ENCODE peak calls at places on chromosomes 13 and 19, in seven cellular contexts. W is transverse colon; E is SJSA1; B is cardiac muscle cell; D is lung; K is CD4-positive, CD25-positive, alpha-beta regulatory T cell; R is Caco-2. P is an unnamed sample.
A peak's percentile ranks its signal among the peaks of the same experiment; 100 is the strongest.

GRCh38 chr13:101493541-101493940 is 41.1 kb downstream of the ITGBL1 start:
- DNase-seq in W (no peak), E (no peak), B (no peak), D (no peak), K (no peak), R (no peak), P (no peak)

GRCh38 chr19:40163541-40164129 is 27.6 kb upstream of the MAP3K10 start:
- DNase-seq in W (no peak), E (no peak), B (no peak), D (no peak), K (peak; percentile 21), R (no peak), P (no peak)

GRCh38 chr13:91722267-91722884 is 324.0 kb downstream of the GPC5 start:
- DNase-seq in W (no peak), E (no peak), B (peak; percentile 59), D (no peak), K (peak; percentile 2), R (peak; percentile 21), P (no peak)

GRCh38 chr19:48770734-48771472 is 15.6 kb downstream of the FGF21 start:
- DNase-seq in W (no peak), E (no peak), B (no peak), D (no peak), K (no peak), R (no peak), P (no peak)

GRCh38 chr19:51783373-51783772 is 11.6 kb upstream of the FPR3 start:
- DNase-seq in W (no peak), E (no peak), B (no peak), D (no peak), K (no peak), R (peak; percentile 7), P (no peak)

GRCh38 chr19:19105365-19106060 is 32.8 kb downstream of the TMEM161A start:
- DNase-seq in W (peak; percentile 69), E (no peak), B (peak; percentile 86), D (no peak), K (no peak), R (peak; percentile 68), P (peak; percentile 76)

GRCh38 chr13:43665388-43665787 is 121.4 kb downstream of the ENOX1 start:
- DNase-seq in W (no peak), E (no peak), B (no peak), D (no peak), K (no peak), R (no peak), P (no peak)

GRCh38 chr13:55394470-55394869 is 1746.2 kb upstream of the PRR20A start:
- DNase-seq in W (no peak), E (no peak), B (no peak), D (no peak), K (no peak), R (no peak), P (no peak)

GRCh38 chr13:50999641-51000040 is 90.0 kb downstream of the RNASEH2B start:
- DNase-seq in W (no peak), E (no peak), B (no peak), D (no peak), K (no peak), R (no peak), P (no peak)

GRCh38 chr13:94706854-94707399 is 5.4 kb downstream of the SOX21 start:
- DNase-seq in W (no peak), E (no peak), B (no peak), D (no peak), K (no peak), R (no peak), P (no peak)

GRCh38 chr19:843180-843835 is 2.5 kb downstream of the PRTN3 start:
- DNase-seq in W (no peak), E (no peak), B (peak; percentile 71), D (no peak), K (no peak), R (peak; percentile 54), P (no peak)

GRCh38 chr19:38977445-38978314 is 2.1 kb upstream of the FBXO17 start:
- DNase-seq in W (no peak), E (no peak), B (no peak), D (no peak), K (no peak), R (no peak), P (no peak)

GRCh38 chr19:41545547-41545946 is 30.4 kb upstream of the CEACAM21 start:
- DNase-seq in W (no peak), E (no peak), B (no peak), D (no peak), K (no peak), R (no peak), P (no peak)

GRCh38 chr19:16541526-16542044 is 652 bp downstream of the CHERP start:
- DNase-seq in W (no peak), E (peak; percentile 42), B (peak; percentile 50), D (no peak), K (no peak), R (peak; percentile 13), P (no peak)

GRCh38 chr19:7200739-7201138 is 93.5 kb downstream of the INSR start:
- DNase-seq in W (no peak), E (no peak), B (no peak), D (no peak), K (no peak), R (no peak), P (no peak)

GRCh38 chr13:27293873-27294515 is 23.4 kb downstream of the RASL11A start:
- DNase-seq in W (no peak), E (no peak), B (no peak), D (no peak), K (no peak), R (no peak), P (no peak)

GRCh38 chr19:18387395-18387794 is 1.4 kb downstream of the GDF15 start:
- DNase-seq in W (no peak), E (no peak), B (no peak), D (no peak), K (no peak), R (no peak), P (no peak)

GRCh38 chr19:9406798-9407352 is 28.5 kb downstream of the ZNF266 start:
- DNase-seq in W (peak; percentile 26), E (peak; percentile 45), B (no peak), D (peak; percentile 56), K (peak; percentile 10), R (no peak), P (peak; percentile 69)

GRCh38 chr13:94559201-94559795 is 36.7 kb downstream of the TGDS start:
- DNase-seq in W (no peak), E (no peak), B (no peak), D (no peak), K (peak; percentile 53), R (no peak), P (no peak)

GRCh38 chr13:87677334-87678234 is 6.4 kb downstream of the SLITRK5 start:
- DNase-seq in W (peak; percentile 14), E (no peak), B (peak; percentile 50), D (no peak), K (no peak), R (no peak), P (peak; percentile 32)
- H3K4me1 ChIP-seq in W (peaks cover 25% of the 10 kb centered on the region), E (no peaks in the 10 kb centered on the region), B (peaks cover 3% of the 10 kb centered on the region), D (no peaks in the 10 kb centered on the region), K (no peaks in the 10 kb centered on the region), R (no peaks in the 10 kb centered on the region), P (peaks cover 12% of the 10 kb centered on the region)

GRCh38 chr13:110563463-110563774 is 1.9 kb upstream of the RAB20 start:
- DNase-seq in W (no peak), E (no peak), B (no peak), D (no peak), K (no peak), R (no peak), P (no peak)

GRCh38 chr13:110560606-110561334 is 752 bp downstream of the RAB20 start:
- DNase-seq in W (peak; percentile 38), E (no peak), B (peak; percentile 69), D (peak; percentile 47), K (no peak), R (no peak), P (peak; percentile 67)

GRCh38 chr13:110562696-110563462 is 1.4 kb upstream of the RAB20 start:
- DNase-seq in W (no peak), E (no peak), B (no peak), D (no peak), K (no peak), R (no peak), P (peak; percentile 58)

GRCh38 chr13:110559986-110560385 is 1.5 kb downstream of the RAB20 start:
- DNase-seq in W (no peak), E (no peak), B (no peak), D (no peak), K (no peak), R (no peak), P (no peak)

GRCh38 chr13:110561335-110562033 is at the start of gene RAB20:
- DNase-seq in W (peak; percentile 92), E (peak; percentile 99), B (peak; percentile 88), D (peak; percentile 92), K (peak; percentile 37), R (peak; percentile 92), P (peak; percentile 93)
- H3K4me1 ChIP-seq in W (peaks cover 29% of the 10 kb centered on the region), E (peaks cover 27% of the 10 kb centered on the region), B (peaks cover 8% of the 10 kb centered on the region), D (no peaks in the 10 kb centered on the region), K (peaks cover 18% of the 10 kb centered on the region), R (peaks cover 32% of the 10 kb centered on the region), P (peaks cover 25% of the 10 kb centered on the region)

GRCh38 chr19:15296841-15297415 is 35.4 kb downstream of the BRD4 start:
- DNase-seq in W (no peak), E (no peak), B (no peak), D (no peak), K (peak; percentile 24), R (peak; percentile 80), P (no peak)

GRCh38 chr19:15294591-15294990 is 37.7 kb downstream of the BRD4 start:
- DNase-seq in W (no peak), E (no peak), B (no peak), D (no peak), K (no peak), R (no peak), P (no peak)

GRCh38 chr19:15293751-15294505 is 38.4 kb downstream of the BRD4 start:
- DNase-seq in W (no peak), E (no peak), B (no peak), D (no peak), K (no peak), R (no peak), P (no peak)

GRCh38 chr19:15297416-15298224 is 34.7 kb downstream of the BRD4 start:
- DNase-seq in W (peak; percentile 43), E (no peak), B (no peak), D (no peak), K (no peak), R (peak; percentile 93), P (no peak)

DNA sequence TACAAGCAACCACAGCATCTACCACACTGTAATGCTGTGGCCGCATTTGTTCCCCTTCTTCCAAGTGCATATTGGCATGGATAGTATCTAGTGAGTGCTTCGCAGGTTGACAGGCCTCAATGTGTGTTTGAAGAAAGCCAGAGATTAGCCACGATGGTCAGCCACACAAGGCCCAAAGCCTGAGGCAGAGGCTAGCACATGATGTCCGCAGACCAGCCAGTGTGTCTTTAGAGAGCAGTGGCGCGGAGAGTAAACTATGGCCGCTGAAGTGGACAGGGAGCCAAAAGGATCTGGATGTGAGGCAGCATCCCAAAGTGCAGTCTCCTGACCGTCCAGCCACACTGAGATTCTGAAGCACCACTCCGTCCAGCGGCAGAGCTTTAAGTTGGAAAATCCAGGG is 36.0 kb downstream of the BRD4 start:
- DNase-seq in W (no peak), E (no peak), B (peak; percentile 91), D (no peak), K (no peak), R (no peak), P (no peak)
- H3K4me1 ChIP-seq in W (peaks cover 71% of the 10 kb centered on the region), E (peaks cover 58% of the 10 kb centered on the region), B (peaks cover 77% of the 10 kb centered on the region), D (peaks cover 77% of the 10 kb centered on the region), K (peaks cover 94% of the 10 kb centered on the region), R (peaks cover 64% of the 10 kb centered on the region), P (peaks cover 66% of the 10 kb centered on the region)

GRCh38 chr19:47729468-47729798 is 15.9 kb upstream of the NOP53 start:
- DNase-seq in W (peak; percentile 45), E (peak; percentile 91), B (no peak), D (peak; percentile 87), K (no peak), R (peak; percentile 79), P (peak; percentile 58)
- H3K4me1 ChIP-seq in W (peaks cover 19% of the 10 kb centered on the region), E (peaks cover 43% of the 10 kb centered on the region), B (no peaks in the 10 kb centered on the region), D (no peaks in the 10 kb centered on the region), K (peaks cover 14% of the 10 kb centered on the region), R (peaks cover 11% of the 10 kb centered on the region), P (peaks cover 13% of the 10 kb centered on the region)